ENCODE peak calls at places on chromosome 9, in seven cellular contexts. Y is Calu3, V is OCI-LY7, O is endothelial cell, U is heart left ventricle, W is hepatocyte, C is neural progenitor cell. R is an unnamed sample.

GRCh38 chr9:134548618-134549017 is 93.0 kb upstream of the COL5A1 start:
- DNase-seq in W (no peak), C (no peak), Y (no peak), V (no peak), U (no peak), O (no peak), R (no peak)

GRCh38 chr9:126613656-126614055 is at the start of gene LMX1B:
- DNase-seq in Y (peak), U (no peak), O (no peak), C (peak), W (no peak), V (no peak), R (no peak)

GRCh38 chr9:106830527-106831140 is 32.3 kb upstream of the ZNF462 start:
- DNase-seq in O (no peak), C (no peak), V (no peak), U (no peak), W (no peak), Y (no peak), R (no peak)

GRCh38 chr9:131277673-131278420 is 1.5 kb upstream of the FAM78A start:
- DNase-seq in W (peak), C (peak), Y (peak), V (peak), U (peak), O (peak), R (peak)

GRCh38 chr9:116646661-116647514 is 40.2 kb upstream of the TRIM32 start:
- DNase-seq in V (peak), U (no peak), Y (peak), C (peak), W (peak), O (peak), R (peak)

GRCh38 chr9:14992025-14992424 is 81.8 kb upstream of the FREM1 start:
- DNase-seq in V (no peak), C (no peak), U (no peak), O (no peak), W (no peak), Y (no peak), R (peak)

GRCh38 chr9:114272739-114273431 is 50.0 kb upstream of the ORM1 start:
- DNase-seq in V (no peak), O (no peak), U (peak), W (no peak), Y (no peak), C (no peak), R (no peak)

GRCh38 chr9:18343799-18344198 is 130.2 kb upstream of the ADAMTSL1 start:
- DNase-seq in U (no peak), Y (no peak), W (peak), C (no peak), V (no peak), O (no peak), R (no peak)

GRCh38 chr9:91905958-91906585 is 44.0 kb downstream of the ROR2 start:
- DNase-seq in W (no peak), U (no peak), V (peak), Y (peak), C (no peak), O (no peak), R (peak)

GRCh38 chr9:136996361-136997281 is at the start of gene CLIC3:
- DNase-seq in O (no peak), C (peak), W (peak), U (no peak), Y (peak), V (peak), R (peak)

GRCh38 chr9:130732793-130733221 is 39.2 kb downstream of the EXOSC2 start:
- DNase-seq in C (no peak), V (no peak), O (no peak), Y (no peak), W (no peak), U (no peak), R (no peak)

GRCh38 chr9:109440797-109441287 is 57.3 kb downstream of the PTPN3 start:
- DNase-seq in U (no peak), V (peak), O (peak), C (peak), W (peak), Y (peak), R (peak)

GRCh38 chr9:9729082-9729481 is 883.7 kb downstream of the PTPRD start:
- DNase-seq in C (no peak), W (no peak), U (no peak), Y (no peak), O (no peak), V (no peak), R (no peak)

GRCh38 chr9:35526087-35526801 is 36.3 kb downstream of the RUSC2 start:
- DNase-seq in V (no peak), O (no peak), C (no peak), W (no peak), U (no peak), Y (no peak), R (peak)

GRCh38 chr9:91302831-91303230 is 58.9 kb downstream of the AUH start:
- DNase-seq in V (no peak), U (no peak), O (no peak), W (no peak), C (no peak), Y (no peak), R (peak)

GRCh38 chr9:133400292-133400691 is 17.5 kb downstream of the REXO4 start:
- DNase-seq in V (no peak), Y (no peak), C (no peak), O (no peak), W (no peak), U (no peak), R (no peak)

GRCh38 chr9:126420643-126421564 is 94.3 kb downstream of the MVB12B start:
- DNase-seq in C (no peak), W (no peak), U (no peak), O (no peak), Y (peak), V (no peak), R (no peak)

GRCh38 chr9:121328476-121328875 is 41.6 kb downstream of the STOM start:
- DNase-seq in C (no peak), W (no peak), U (no peak), Y (no peak), V (no peak), O (no peak), R (no peak)

GRCh38 chr9:87651431-87651830 is 74.5 kb upstream of the CTSL start:
- DNase-seq in U (no peak), V (no peak), W (no peak), Y (no peak), C (no peak), O (no peak), R (no peak)

GRCh38 chr9:12723409-12724028 is 30.3 kb downstream of the TYRP1 start:
- DNase-seq in C (no peak), V (no peak), O (no peak), W (no peak), U (no peak), Y (no peak), R (peak)
- TF ChIP-seq CTCF in C (peak), V (peak), O (no peak), W (peak), U (peak), Y (no peak), R (peak)

GRCh38 chr9:31840702-31841101 is 543.7 kb upstream of the ACO1 start:
- DNase-seq in O (no peak), V (no peak), W (no peak), C (no peak), U (no peak), Y (no peak), R (no peak)

GRCh38 chr9:31837211-31837610 is 547.2 kb upstream of the ACO1 start:
- DNase-seq in Y (no peak), V (no peak), W (no peak), O (no peak), C (no peak), U (no peak), R (no peak)

DNA sequence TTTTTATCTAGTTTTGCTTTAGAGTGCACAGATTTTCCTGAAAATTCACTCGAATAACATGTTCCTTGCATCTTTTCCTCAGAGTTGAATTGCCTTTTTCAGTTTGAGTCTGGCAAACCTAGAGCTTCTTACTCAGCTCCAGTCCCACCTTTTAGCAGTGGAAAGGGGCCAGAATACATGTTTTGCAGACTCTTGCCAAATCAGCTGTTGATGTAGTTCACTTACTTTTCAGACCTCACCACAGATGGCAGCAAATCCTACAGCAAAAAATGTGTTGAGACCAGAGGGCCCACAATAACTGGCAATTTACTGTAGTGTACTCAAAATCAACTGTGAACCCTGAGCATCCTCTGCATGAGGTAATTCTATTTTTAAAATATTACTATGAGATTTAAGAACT is 545.2 kb upstream of the ACO1 start:
- DNase-seq in U (no peak), O (no peak), V (no peak), W (peak), C (peak), Y (peak), R (peak)
- TF ChIP-seq CTCF in U (no peak), O (no peak), V (no peak), W (peak), C (peak), Y (no peak), R (no peak)

GRCh38 chr9:125119643-125120286 is 23.6 kb downstream of the SCAI start:
- DNase-seq in Y (no peak), V (peak), C (no peak), U (no peak), O (no peak), W (no peak), R (no peak)
- TF ChIP-seq CTCF in Y (no peak), V (peak), C (no peak), U (no peak), O (no peak), W (no peak), R (no peak)

GRCh38 chr9:77290373-77290772 is 113.0 kb downstream of the VPS13A start:
- DNase-seq in Y (no peak), O (no peak), U (no peak), W (no peak), C (no peak), V (no peak), R (no peak)

GRCh38 chr9:77293949-77294348 is 116.6 kb downstream of the VPS13A start:
- DNase-seq in U (no peak), V (no peak), Y (no peak), W (no peak), C (no peak), O (no peak), R (no peak)

GRCh38 chr9:77291714-77292113 is 114.4 kb downstream of the VPS13A start:
- DNase-seq in U (no peak), W (peak), V (peak), O (peak), C (peak), Y (peak), R (peak)
- TF ChIP-seq CTCF in U (no peak), W (peak), V (peak), O (peak), C (peak), Y (peak), R (peak)

GRCh38 chr9:4393806-4394523 is 94.1 kb upstream of the GLIS3 start:
- DNase-seq in C (no peak), U (no peak), Y (no peak), V (no peak), O (no peak), W (no peak), R (no peak)
- TF ChIP-seq CTCF in C (no peak), U (no peak), Y (no peak), V (no peak), O (no peak), W (no peak), R (no peak)

DNA sequence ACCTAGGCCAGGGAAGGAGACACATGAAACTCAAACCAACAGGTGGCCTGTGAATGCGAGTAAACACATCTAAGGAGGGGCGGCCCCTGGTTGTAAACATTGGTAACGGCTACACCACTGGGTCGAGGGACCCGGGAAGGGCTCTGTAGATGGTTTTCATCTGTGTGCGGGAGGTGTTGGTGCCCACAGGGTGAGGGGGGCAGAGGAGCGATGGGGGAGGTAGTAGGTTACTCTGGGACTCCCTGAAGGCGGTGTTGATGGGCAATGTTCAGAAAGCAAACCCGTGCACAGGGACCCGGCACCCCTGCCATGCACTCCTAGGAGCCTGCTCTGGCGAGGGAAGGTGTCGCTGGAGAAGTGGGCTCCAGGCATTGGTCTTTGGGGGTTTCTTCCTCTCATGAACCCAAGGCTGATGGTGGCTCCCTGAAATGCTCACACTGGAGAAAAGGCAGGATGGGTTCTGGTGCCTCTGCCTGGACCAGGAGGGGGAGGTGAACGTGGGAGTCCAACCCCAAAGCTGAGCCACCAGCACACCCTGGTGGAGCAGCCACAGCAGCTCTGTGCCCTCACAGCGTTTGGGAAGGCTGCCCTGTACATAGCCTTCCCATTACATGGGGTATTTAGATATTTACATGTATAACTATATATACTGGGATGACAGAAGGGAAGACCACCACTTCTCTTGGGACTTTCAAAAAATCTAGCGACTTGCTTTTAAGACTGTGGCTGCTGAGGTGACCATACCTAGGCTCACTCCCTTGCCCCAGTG is 103.2 kb downstream of the ENTREP1 start:
- DNase-seq in W (no peak), O (no peak), Y (no peak), U (no peak), C (no peak), V (no peak), R (no peak)
- TF ChIP-seq CTCF in W (no peak), O (no peak), Y (no peak), U (no peak), C (no peak), V (no peak), R (no peak)